ENCODE peak calls at places on chromosome 15, in five cellular contexts. One of them, this sample, is unnamed.

GRCh38 chr15:70795311-70795665 is 31.9 kb upstream of the UACA start:
- DNase-seq in kidney: no peak
- DNase-seq in stomach: no peak
- DNase-seq in upper lobe of right lung: no peak
- DNase-seq in uterus: no peak
- DNase-seq in this sample: no peak

GRCh38 chr15:101810905-101811304 is 1.1 kb upstream of the OR4F15 start:
- DNase-seq in stomach: no peak
- DNase-seq in kidney: no peak
- DNase-seq in uterus: no peak
- DNase-seq in upper lobe of right lung: no peak
- DNase-seq in this sample: no peak

GRCh38 chr15:94057305-94057704 is 174.1 kb upstream of the MCTP2 start:
- DNase-seq in kidney: no peak
- DNase-seq in stomach: no peak
- DNase-seq in upper lobe of right lung: no peak
- DNase-seq in uterus: no peak
- DNase-seq in this sample: no peak

GRCh38 chr15:33098082-33099058 is 96.1 kb downstream of the FMN1 start:
- DNase-seq in uterus: no peak
- DNase-seq in kidney: no peak
- DNase-seq in stomach: no peak
- DNase-seq in upper lobe of right lung: no peak
- DNase-seq in this sample: no peak

GRCh38 chr15:74208901-74209559 is 6.4 kb upstream of the STRA6 start:
- DNase-seq in stomach: no peak
- DNase-seq in uterus: no peak
- DNase-seq in kidney: no peak
- DNase-seq in upper lobe of right lung: no peak
- DNase-seq in this sample: no peak

GRCh38 chr15:58732620-58733363 is 16.7 kb downstream of the ADAM10 start:
- DNase-seq in uterus: no peak
- DNase-seq in upper lobe of right lung: no peak
- DNase-seq in kidney: no peak
- DNase-seq in stomach: no peak
- DNase-seq in this sample: no peak

GRCh38 chr15:53987480-53987879 is 9.2 kb downstream of the UNC13C start:
- DNase-seq in uterus: no peak
- DNase-seq in upper lobe of right lung: no peak
- DNase-seq in kidney: no peak
- DNase-seq in stomach: no peak
- DNase-seq in this sample: no peak

GRCh38 chr15:94335616-94336015 is 104.3 kb downstream of the MCTP2 start:
- DNase-seq in stomach: no peak
- DNase-seq in kidney: no peak
- DNase-seq in upper lobe of right lung: no peak
- DNase-seq in uterus: no peak
- DNase-seq in this sample: no peak

GRCh38 chr15:75620776-75621536 is 4.6 kb downstream of the SNUPN start:
- DNase-seq in upper lobe of right lung: peak; percentile 76
- DNase-seq in uterus: peak; percentile 86
- DNase-seq in kidney: peak; percentile 92
- DNase-seq in stomach: peak; percentile 77
- DNase-seq in this sample: no peak

GRCh38 chr15:100981086-100981485 is 61.9 kb downstream of the LRRK1 start:
- DNase-seq in kidney: no peak
- DNase-seq in upper lobe of right lung: no peak
- DNase-seq in uterus: no peak
- DNase-seq in stomach: no peak
- DNase-seq in this sample: no peak

GRCh38 chr15:69298697-69299441 is at the start of gene PAQR5:
- DNase-seq in stomach: peak; percentile 68
- DNase-seq in uterus: no peak
- DNase-seq in kidney: peak; percentile 84
- DNase-seq in upper lobe of right lung: peak; percentile 89
- DNase-seq in this sample: peak; percentile 80

GRCh38 chr15:48981941-48982340 is 18.2 kb upstream of the SHC4 start:
- DNase-seq in upper lobe of right lung: no peak
- DNase-seq in stomach: no peak
- DNase-seq in kidney: no peak
- DNase-seq in uterus: no peak
- DNase-seq in this sample: no peak

GRCh38 chr15:82833283-82833682 is 23.9 kb downstream of the WHAMM start:
- DNase-seq in kidney: no peak
- DNase-seq in stomach: no peak
- DNase-seq in uterus: no peak
- DNase-seq in upper lobe of right lung: no peak
- DNase-seq in this sample: no peak

GRCh38 chr15:63080638-63081250 is 38.2 kb downstream of the TPM1 start:
- DNase-seq in uterus: no peak
- DNase-seq in stomach: no peak
- DNase-seq in kidney: no peak
- DNase-seq in upper lobe of right lung: no peak
- DNase-seq in this sample: no peak

GRCh38 chr15:81297147-81297572 is 26.8 kb downstream of the STARD5 start:
- DNase-seq in stomach: no peak
- DNase-seq in kidney: no peak
- DNase-seq in uterus: no peak
- DNase-seq in upper lobe of right lung: no peak
- DNase-seq in this sample: no peak

GRCh38 chr15:98513428-98513991 is 134.8 kb upstream of the IGF1R start:
- DNase-seq in upper lobe of right lung: no peak
- DNase-seq in uterus: no peak
- DNase-seq in stomach: no peak
- DNase-seq in kidney: no peak
- DNase-seq in this sample: no peak

GRCh38 chr15:77632760-77633133 is at the start of gene LINGO1:
- DNase-seq in uterus: no peak
- DNase-seq in upper lobe of right lung: no peak
- DNase-seq in kidney: no peak
- DNase-seq in stomach: no peak
- DNase-seq in this sample: no peak

GRCh38 chr15:77421370-77421700 is 647 bp downstream of the HMG20A start:
- DNase-seq in uterus: no peak
- DNase-seq in kidney: no peak
- DNase-seq in upper lobe of right lung: no peak
- DNase-seq in stomach: no peak
- DNase-seq in this sample: peak; percentile 31

GRCh38 chr15:33912326-33912725 is 56.0 kb upstream of the CHRM5 start:
- DNase-seq in kidney: no peak
- DNase-seq in uterus: no peak
- DNase-seq in upper lobe of right lung: no peak
- DNase-seq in stomach: no peak
- DNase-seq in this sample: no peak

GRCh38 chr15:66833803-66834202 is 131.8 kb downstream of the SMAD6 start:
- DNase-seq in kidney: no peak
- DNase-seq in upper lobe of right lung: peak; percentile 27
- DNase-seq in stomach: no peak
- DNase-seq in uterus: no peak
- DNase-seq in this sample: no peak

GRCh38 chr15:63971427-63971805 is 74.9 kb downstream of the DAPK2 start:
- DNase-seq in stomach: no peak
- DNase-seq in upper lobe of right lung: no peak
- DNase-seq in uterus: no peak
- DNase-seq in kidney: peak; percentile 60
- DNase-seq in this sample: no peak

GRCh38 chr15:98043160-98044059 is 82.9 kb downstream of the ARRDC4 start:
- DNase-seq in uterus: no peak
- DNase-seq in stomach: no peak
- DNase-seq in kidney: no peak
- DNase-seq in upper lobe of right lung: no peak
- DNase-seq in this sample: no peak

DNA sequence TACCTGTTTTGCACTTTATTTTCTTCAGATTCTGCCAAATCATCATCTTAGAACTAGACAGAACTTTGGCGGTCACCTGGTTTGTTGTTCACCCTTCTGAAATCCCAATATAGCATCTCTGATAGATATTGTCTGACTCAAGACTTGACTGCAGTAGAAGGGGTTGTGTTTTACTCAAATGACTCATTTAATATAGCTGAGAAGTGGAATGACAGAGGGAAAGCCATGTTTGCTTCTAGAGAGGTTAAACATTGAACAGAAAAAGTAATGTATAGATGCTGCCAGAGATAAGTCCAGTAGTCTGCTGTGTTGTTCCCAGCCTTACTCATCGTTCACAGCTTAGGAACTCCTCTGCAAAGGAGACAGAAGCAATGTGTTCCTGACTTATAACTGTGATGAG is 402.0 kb downstream of the AGBL1 start:
- DNase-seq in kidney: no peak
- DNase-seq in uterus: no peak
- DNase-seq in stomach: no peak
- DNase-seq in upper lobe of right lung: no peak
- DNase-seq in this sample: no peak
- H3K9me3 ChIP-seq in kidney: no peaks in the 10 kb centered on the region
- H3K9me3 ChIP-seq in uterus: no peaks in the 10 kb centered on the region
- H3K9me3 ChIP-seq in stomach: no peaks in the 10 kb centered on the region
- H3K9me3 ChIP-seq in upper lobe of right lung: no peaks in the 10 kb centered on the region
- H3K9me3 ChIP-seq in this sample: no peaks in the 10 kb centered on the region

GRCh38 chr15:52012210-52012609 is 6.8 kb upstream of the MAPK6 start:
- DNase-seq in upper lobe of right lung: no peak
- DNase-seq in kidney: no peak
- DNase-seq in uterus: no peak
- DNase-seq in stomach: no peak
- DNase-seq in this sample: no peak

GRCh38 chr15:52011711-52012144 is 7.3 kb upstream of the MAPK6 start:
- DNase-seq in stomach: no peak
- DNase-seq in upper lobe of right lung: no peak
- DNase-seq in uterus: no peak
- DNase-seq in kidney: no peak
- DNase-seq in this sample: no peak

GRCh38 chr15:52013151-52013791 is 5.7 kb upstream of the MAPK6 start:
- DNase-seq in stomach: no peak
- DNase-seq in upper lobe of right lung: no peak
- DNase-seq in uterus: no peak
- DNase-seq in kidney: no peak
- DNase-seq in this sample: no peak

GRCh38 chr15:52008698-52009434 is 10.2 kb upstream of the MAPK6 start:
- DNase-seq in upper lobe of right lung: no peak
- DNase-seq in uterus: no peak
- DNase-seq in stomach: no peak
- DNase-seq in kidney: no peak
- DNase-seq in this sample: no peak

GRCh38 chr15:52010633-52011595 is 8.1 kb upstream of the MAPK6 start:
- DNase-seq in stomach: peak; percentile 71
- DNase-seq in uterus: peak; percentile 53
- DNase-seq in upper lobe of right lung: no peak
- DNase-seq in kidney: no peak
- DNase-seq in this sample: no peak
- H3K4me1 ChIP-seq in stomach: peaks cover 40% of the 10 kb centered on the region
- H3K4me1 ChIP-seq in uterus: no peaks in the 10 kb centered on the region
- H3K4me1 ChIP-seq in upper lobe of right lung: peaks cover 36% of the 10 kb centered on the region
- H3K4me1 ChIP-seq in kidney: no peaks in the 10 kb centered on the region
- H3K4me1 ChIP-seq in this sample: peaks cover 40% of the 10 kb centered on the region

GRCh38 chr15:65385868-65386253 is 8.1 kb upstream of the IGDCC3 start:
- DNase-seq in stomach: no peak
- DNase-seq in kidney: no peak
- DNase-seq in upper lobe of right lung: no peak
- DNase-seq in uterus: peak; percentile 56
- DNase-seq in this sample: no peak
- TF ChIP-seq CTCF in stomach: no peak
- TF ChIP-seq CTCF in kidney: no peak
- TF ChIP-seq CTCF in upper lobe of right lung: no peak
- TF ChIP-seq CTCF in uterus: no peak
- TF ChIP-seq CTCF in this sample: no peak

DNA sequence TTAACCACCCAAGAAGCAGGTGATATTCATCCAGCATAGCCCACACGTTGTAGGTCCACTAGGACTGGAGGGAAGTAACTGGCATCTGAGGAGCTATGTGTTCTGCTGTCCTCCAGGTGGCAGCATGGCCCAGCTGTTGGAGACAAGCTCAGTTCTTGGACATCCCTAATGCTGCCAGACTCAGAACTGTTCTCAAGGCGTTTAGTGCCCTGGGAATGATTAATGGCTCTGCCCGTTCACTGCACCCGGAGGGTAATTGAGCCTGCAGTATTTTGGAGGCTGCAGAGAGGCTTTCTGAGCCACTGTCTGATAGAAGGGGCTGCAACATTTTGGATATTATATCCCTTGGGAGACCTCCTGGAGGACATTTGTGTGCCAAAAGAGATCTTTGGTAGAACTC is 521.2 kb upstream of the SEMA6D start:
- DNase-seq in upper lobe of right lung: peak; percentile 85
- DNase-seq in kidney: peak; percentile 84
- DNase-seq in stomach: peak; percentile 72
- DNase-seq in uterus: peak; percentile 40
- DNase-seq in this sample: peak; percentile 71
- H3K9me3 ChIP-seq in upper lobe of right lung: no peaks in the 10 kb centered on the region
- H3K9me3 ChIP-seq in kidney: no peaks in the 10 kb centered on the region
- H3K9me3 ChIP-seq in stomach: no peaks in the 10 kb centered on the region
- H3K9me3 ChIP-seq in uterus: no peaks in the 10 kb centered on the region
- H3K9me3 ChIP-seq in this sample: no peaks in the 10 kb centered on the region

GRCh38 chr15:85622432-85622831 is 172.3 kb downstream of the KLHL25 start:
- DNase-seq in kidney: no peak
- DNase-seq in upper lobe of right lung: no peak
- DNase-seq in stomach: no peak
- DNase-seq in uterus: no peak
- DNase-seq in this sample: no peak

GRCh38 chr15:85625431-85625830 is 169.3 kb downstream of the KLHL25 start:
- DNase-seq in stomach: no peak
- DNase-seq in uterus: no peak
- DNase-seq in upper lobe of right lung: no peak
- DNase-seq in kidney: no peak
- DNase-seq in this sample: no peak

GRCh38 chr15:85625856-85626255 is 168.9 kb downstream of the KLHL25 start:
- DNase-seq in kidney: no peak
- DNase-seq in stomach: no peak
- DNase-seq in upper lobe of right lung: no peak
- DNase-seq in uterus: no peak
- DNase-seq in this sample: no peak

GRCh38 chr15:85623648-85624047 is 171.1 kb downstream of the KLHL25 start:
- DNase-seq in kidney: no peak
- DNase-seq in upper lobe of right lung: no peak
- DNase-seq in uterus: no peak
- DNase-seq in stomach: no peak
- DNase-seq in this sample: no peak

DNA sequence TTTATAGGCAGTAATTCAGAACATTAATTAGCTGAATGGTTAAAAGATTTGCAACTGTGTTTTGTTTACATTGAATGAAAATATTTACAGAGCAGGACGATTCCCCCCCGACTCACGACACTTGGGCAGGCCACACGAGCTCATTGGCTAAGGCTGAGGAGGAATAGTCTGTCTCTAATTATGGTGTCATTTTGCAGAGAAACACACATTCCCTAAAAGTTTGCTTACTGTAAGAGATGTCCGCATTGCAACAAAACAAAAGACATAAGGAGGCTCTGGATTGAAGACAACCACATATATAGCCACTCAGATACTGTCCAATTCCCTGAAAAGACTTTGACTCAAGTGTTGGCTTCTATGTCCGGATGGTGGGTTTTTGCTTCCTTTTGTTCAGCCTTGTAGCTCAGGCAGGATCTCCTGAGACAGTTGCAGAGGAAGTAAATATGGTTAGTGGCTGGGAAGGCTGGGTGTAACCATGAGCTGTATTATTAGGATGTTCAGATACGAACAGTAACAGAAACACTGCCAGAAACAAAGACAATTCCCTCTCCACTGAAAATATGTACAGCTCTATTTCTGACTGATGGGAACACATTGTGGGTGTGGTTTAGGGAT is 170.4 kb downstream of the KLHL25 start:
- DNase-seq in stomach: no peak
- DNase-seq in upper lobe of right lung: no peak
- DNase-seq in uterus: no peak
- DNase-seq in kidney: no peak
- DNase-seq in this sample: no peak
- H3K4me1 ChIP-seq in stomach: peaks cover 99% of the 10 kb centered on the region
- H3K4me1 ChIP-seq in upper lobe of right lung: peaks cover 93% of the 10 kb centered on the region
- H3K4me1 ChIP-seq in uterus: peaks cover 3% of the 10 kb centered on the region
- H3K4me1 ChIP-seq in kidney: peaks cover 2% of the 10 kb centered on the region
- H3K4me1 ChIP-seq in this sample: peaks cover 57% of the 10 kb centered on the region

GRCh38 chr15:89299896-89300295 is 34.7 kb downstream of the POLG start:
- DNase-seq in uterus: no peak
- DNase-seq in stomach: no peak
- DNase-seq in kidney: no peak
- DNase-seq in upper lobe of right lung: no peak
- DNase-seq in this sample: no peak
- TF ChIP-seq CTCF in uterus: no peak
- TF ChIP-seq CTCF in stomach: no peak
- TF ChIP-seq CTCF in kidney: no peak
- TF ChIP-seq CTCF in upper lobe of right lung: peak; percentile 29
- TF ChIP-seq CTCF in this sample: no peak